ENCODE peak calls at places on chromosome 5, in eight cellular contexts. X, O, Q, Y, I, T, A and S are unnamed samples.

GRCh38 chr5:111758284-111758628 is 1.3 kb upstream of the NREP start:
- DNase-seq in X (no peak), O (no peak), Q (no peak), Y (no peak), I (no peak), T (no peak), A (no peak), S (no peak)

GRCh38 chr5:83711982-83712601 is 8.6 kb downstream of the HAPLN1 start:
- DNase-seq in X (no peak), O (peak; percentile 28), Q (peak; percentile 60), Y (peak; percentile 11), I (peak; percentile 5), T (no peak), A (peak; percentile 60), S (no peak)

GRCh38 chr5:164663223-164663989 is 1158.0 kb downstream of the MAT2B start:
- DNase-seq in X (no peak), O (no peak), Q (peak; percentile 11), Y (no peak), I (no peak), T (no peak), A (no peak), S (peak; percentile 1)

GRCh38 chr5:131206061-131206460 is 35.3 kb downstream of the LYRM7 start:
- DNase-seq in X (no peak), O (no peak), Q (no peak), Y (no peak), I (no peak), T (no peak), A (no peak), S (no peak)

GRCh38 chr5:72223371-72223770 is 96.7 kb downstream of the MRPS27 start:
- DNase-seq in X (no peak), O (no peak), Q (no peak), Y (no peak), I (no peak), T (no peak), A (no peak), S (no peak)

GRCh38 chr5:454936-455335 is 12.0 kb downstream of the EXOC3 start:
- DNase-seq in X (peak; percentile 50), O (no peak), Q (no peak), Y (no peak), I (no peak), T (no peak), A (no peak), S (no peak)

GRCh38 chr5:157290156-157290980 is 24.4 kb downstream of the CYFIP2 start:
- DNase-seq in X (no peak), O (peak; percentile 46), Q (no peak), Y (no peak), I (no peak), T (no peak), A (no peak), S (peak; percentile 8)

GRCh38 chr5:121424976-121425375 is 426.7 kb upstream of the FTMT start:
- DNase-seq in X (no peak), O (no peak), Q (no peak), Y (no peak), I (no peak), T (no peak), A (no peak), S (no peak)

GRCh38 chr5:36606437-36607113 is at the start of gene SLC1A3:
- DNase-seq in X (no peak), O (peak; percentile 45), Q (peak; percentile 76), Y (peak; percentile 41), I (no peak), T (no peak), A (peak; percentile 48), S (peak; percentile 86)

GRCh38 chr5:12413585-12413984 is 509.3 kb upstream of the CTNND2 start:
- DNase-seq in X (no peak), O (no peak), Q (no peak), Y (no peak), I (no peak), T (no peak), A (no peak), S (no peak)

GRCh38 chr5:36252722-36253340 is 11.1 kb upstream of the NADK2 start:
- DNase-seq in X (no peak), O (no peak), Q (no peak), Y (no peak), I (no peak), T (no peak), A (no peak), S (no peak)

GRCh38 chr5:30959238-30959637 is 234.2 kb upstream of the CDH6 start:
- DNase-seq in X (no peak), O (no peak), Q (peak; percentile 7), Y (no peak), I (no peak), T (no peak), A (no peak), S (no peak)